ENCODE peak calls at places on chromosome 10, in four cellular contexts. One of them, this sample, is unnamed.

GRCh38 chr10:77532068-77532467 is 105.5 kb downstream of the KCNMA1 start:
- DNase-seq in lung: no peak
- DNase-seq in mucosa of descending colon: no peak
- DNase-seq in fibroblast of mammary gland: peak; percentile 79
- DNase-seq in this sample: no peak

GRCh38 chr10:7407368-7408002 is 3.3 kb downstream of the SFMBT2 start:
- DNase-seq in mucosa of descending colon: no peak
- DNase-seq in lung: no peak
- DNase-seq in fibroblast of mammary gland: peak; percentile 4
- DNase-seq in this sample: no peak

GRCh38 chr10:31515819-31516402 is 196.9 kb downstream of the ZEB1 start:
- DNase-seq in lung: no peak
- DNase-seq in fibroblast of mammary gland: no peak
- DNase-seq in mucosa of descending colon: no peak
- DNase-seq in this sample: no peak

GRCh38 chr10:120607016-120607709 is 150.1 kb downstream of the PLPP4 start:
- DNase-seq in lung: no peak
- DNase-seq in fibroblast of mammary gland: peak; percentile 76
- DNase-seq in mucosa of descending colon: no peak
- DNase-seq in this sample: peak; percentile 78

GRCh38 chr10:78937800-78938694 is 130.7 kb upstream of the ZMIZ1 start:
- DNase-seq in mucosa of descending colon: no peak
- DNase-seq in fibroblast of mammary gland: no peak
- DNase-seq in lung: no peak
- DNase-seq in this sample: no peak

GRCh38 chr10:70462349-70462984 is 16.1 kb upstream of the PALD1 start:
- DNase-seq in lung: peak; percentile 54
- DNase-seq in fibroblast of mammary gland: no peak
- DNase-seq in mucosa of descending colon: no peak
- DNase-seq in this sample: no peak

GRCh38 chr10:92124524-92125168 is 166.2 kb downstream of the CPEB3 start:
- DNase-seq in fibroblast of mammary gland: peak; percentile 95
- DNase-seq in mucosa of descending colon: peak; percentile 19
- DNase-seq in lung: peak; percentile 44
- DNase-seq in this sample: peak; percentile 65

GRCh38 chr10:124092270-124093075 is 925 bp downstream of the CHST15 start:
- DNase-seq in mucosa of descending colon: peak; percentile 46
- DNase-seq in fibroblast of mammary gland: no peak
- DNase-seq in lung: peak; percentile 69
- DNase-seq in this sample: no peak

GRCh38 chr10:78134919-78135318 is 101.3 kb downstream of the RPS24 start:
- DNase-seq in mucosa of descending colon: no peak
- DNase-seq in lung: no peak
- DNase-seq in fibroblast of mammary gland: no peak
- DNase-seq in this sample: no peak

GRCh38 chr10:58217612-58218011 is 50.1 kb downstream of the IPMK start:
- DNase-seq in lung: no peak
- DNase-seq in mucosa of descending colon: no peak
- DNase-seq in fibroblast of mammary gland: no peak
- DNase-seq in this sample: no peak

GRCh38 chr10:30591249-30591670 is 38.3 kb downstream of the LYZL2 start:
- DNase-seq in mucosa of descending colon: peak; percentile 34
- DNase-seq in lung: no peak
- DNase-seq in fibroblast of mammary gland: peak; percentile 55
- DNase-seq in this sample: no peak

GRCh38 chr10:127926455-127926854 is 19.6 kb downstream of the PTPRE start:
- DNase-seq in lung: no peak
- DNase-seq in mucosa of descending colon: no peak
- DNase-seq in fibroblast of mammary gland: no peak
- DNase-seq in this sample: no peak

GRCh38 chr10:132706701-132707100 is 79.2 kb downstream of the NKX6-2 start:
- DNase-seq in lung: no peak
- DNase-seq in mucosa of descending colon: no peak
- DNase-seq in fibroblast of mammary gland: no peak
- DNase-seq in this sample: no peak

GRCh38 chr10:122277737-122278136 is 6.6 kb downstream of the BTBD16 start:
- DNase-seq in mucosa of descending colon: no peak
- DNase-seq in lung: no peak
- DNase-seq in fibroblast of mammary gland: no peak
- DNase-seq in this sample: no peak

GRCh38 chr10:6297951-6298381 is 95.2 kb downstream of the PFKFB3 start:
- DNase-seq in mucosa of descending colon: peak; percentile 53
- DNase-seq in lung: no peak
- DNase-seq in fibroblast of mammary gland: peak; percentile 28
- DNase-seq in this sample: no peak

GRCh38 chr10:130127612-130128607 is 8.3 kb upstream of the GLRX3 start:
- DNase-seq in lung: peak; percentile 62
- DNase-seq in fibroblast of mammary gland: peak; percentile 64
- DNase-seq in mucosa of descending colon: peak; percentile 69
- DNase-seq in this sample: peak; percentile 50

GRCh38 chr10:101903827-101904520 is 60.4 kb upstream of the KCNIP2 start:
- DNase-seq in lung: no peak
- DNase-seq in mucosa of descending colon: peak; percentile 16
- DNase-seq in fibroblast of mammary gland: no peak
- DNase-seq in this sample: no peak

GRCh38 chr10:69641261-69641980 is 11.4 kb downstream of the FAM241B start:
- DNase-seq in fibroblast of mammary gland: no peak
- DNase-seq in mucosa of descending colon: no peak
- DNase-seq in lung: no peak
- DNase-seq in this sample: no peak

GRCh38 chr10:44809652-44810051 is 101.5 kb upstream of the TMEM72 start:
- DNase-seq in lung: no peak
- DNase-seq in fibroblast of mammary gland: peak; percentile 43
- DNase-seq in mucosa of descending colon: no peak
- DNase-seq in this sample: no peak

GRCh38 chr10:47053399-47053798 is 142.2 kb downstream of the PTPN20 start:
- DNase-seq in fibroblast of mammary gland: no peak
- DNase-seq in mucosa of descending colon: no peak
- DNase-seq in lung: no peak
- DNase-seq in this sample: no peak

GRCh38 chr10:12389154-12389734 is 39.9 kb downstream of the CAMK1D start:
- DNase-seq in lung: peak; percentile 58
- DNase-seq in fibroblast of mammary gland: no peak
- DNase-seq in mucosa of descending colon: peak; percentile 45
- DNase-seq in this sample: no peak

GRCh38 chr10:125153693-125154490 is 6.5 kb downstream of the CTBP2 start:
- DNase-seq in fibroblast of mammary gland: peak; percentile 54
- DNase-seq in mucosa of descending colon: no peak
- DNase-seq in lung: no peak
- DNase-seq in this sample: no peak

GRCh38 chr10:33675235-33675634 is 340.8 kb upstream of the NRP1 start:
- DNase-seq in mucosa of descending colon: no peak
- DNase-seq in fibroblast of mammary gland: no peak
- DNase-seq in lung: no peak
- DNase-seq in this sample: no peak

GRCh38 chr10:103895458-103896186 is 22.4 kb downstream of the STN1 start:
- DNase-seq in fibroblast of mammary gland: peak; percentile 95
- DNase-seq in mucosa of descending colon: no peak
- DNase-seq in lung: no peak
- DNase-seq in this sample: no peak

GRCh38 chr10:131843881-131844284 is 56.9 kb upstream of the PPP2R2D start:
- DNase-seq in mucosa of descending colon: no peak
- DNase-seq in fibroblast of mammary gland: no peak
- DNase-seq in lung: no peak
- DNase-seq in this sample: no peak

GRCh38 chr10:548212-548897 is 141.1 kb downstream of the DIP2C start:
- DNase-seq in fibroblast of mammary gland: no peak
- DNase-seq in lung: no peak
- DNase-seq in mucosa of descending colon: no peak
- DNase-seq in this sample: no peak

GRCh38 chr10:48493083-48493871 is 111.6 kb downstream of the ARHGAP22 start:
- DNase-seq in lung: no peak
- DNase-seq in fibroblast of mammary gland: no peak
- DNase-seq in mucosa of descending colon: no peak
- DNase-seq in this sample: no peak

GRCh38 chr10:71222541-71223364 is 10.4 kb downstream of the UNC5B start:
- DNase-seq in fibroblast of mammary gland: peak; percentile 44
- DNase-seq in lung: no peak
- DNase-seq in mucosa of descending colon: no peak
- DNase-seq in this sample: no peak

GRCh38 chr10:3852147-3852904 is 67.3 kb upstream of the KLF6 start:
- DNase-seq in lung: peak; percentile 90
- DNase-seq in fibroblast of mammary gland: peak; percentile 99
- DNase-seq in mucosa of descending colon: peak; percentile 91
- DNase-seq in this sample: peak; percentile 100

GRCh38 chr10:124152139-124152780 is 58.9 kb upstream of the CHST15 start:
- DNase-seq in mucosa of descending colon: peak; percentile 39
- DNase-seq in fibroblast of mammary gland: peak; percentile 65
- DNase-seq in lung: peak; percentile 55
- DNase-seq in this sample: peak; percentile 58

DNA sequence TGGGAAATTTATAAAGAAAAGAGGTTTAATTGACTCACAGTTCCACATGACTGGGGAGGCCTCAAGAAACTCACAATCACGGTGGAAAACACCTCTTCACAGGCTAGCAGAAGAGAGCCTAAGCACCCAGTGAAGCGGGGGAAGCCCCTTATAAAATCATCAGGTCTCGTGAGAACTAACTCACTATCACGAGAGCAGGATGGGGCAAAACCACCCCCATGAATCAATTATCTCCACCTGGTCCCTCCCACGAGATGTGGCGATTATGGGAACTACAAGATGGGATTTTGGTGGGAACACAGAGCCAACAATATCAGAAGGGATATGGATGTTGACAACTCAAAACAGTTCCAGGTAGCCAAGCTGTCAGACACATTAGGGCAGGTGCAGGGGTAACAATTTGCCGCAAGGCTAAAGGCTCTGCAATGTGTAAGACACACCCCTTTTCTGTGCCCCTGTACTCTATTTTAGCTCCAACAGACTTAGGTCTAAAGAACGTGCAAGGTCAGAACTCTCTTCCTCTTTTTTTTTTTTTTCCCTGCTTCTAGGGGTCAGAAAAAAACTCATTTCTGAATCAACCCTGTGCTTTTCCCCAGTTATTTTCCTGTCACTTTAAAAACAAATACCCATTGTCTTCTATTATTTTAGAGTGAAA is 30.7 kb upstream of the RBM20 start:
- DNase-seq in fibroblast of mammary gland: no peak
- DNase-seq in mucosa of descending colon: no peak
- DNase-seq in lung: no peak
- DNase-seq in this sample: no peak
- TF ChIP-seq CTCF in fibroblast of mammary gland: no peak
- TF ChIP-seq CTCF in mucosa of descending colon: no peak
- TF ChIP-seq CTCF in lung: no peak
- TF ChIP-seq CTCF in this sample: no peak

DNA sequence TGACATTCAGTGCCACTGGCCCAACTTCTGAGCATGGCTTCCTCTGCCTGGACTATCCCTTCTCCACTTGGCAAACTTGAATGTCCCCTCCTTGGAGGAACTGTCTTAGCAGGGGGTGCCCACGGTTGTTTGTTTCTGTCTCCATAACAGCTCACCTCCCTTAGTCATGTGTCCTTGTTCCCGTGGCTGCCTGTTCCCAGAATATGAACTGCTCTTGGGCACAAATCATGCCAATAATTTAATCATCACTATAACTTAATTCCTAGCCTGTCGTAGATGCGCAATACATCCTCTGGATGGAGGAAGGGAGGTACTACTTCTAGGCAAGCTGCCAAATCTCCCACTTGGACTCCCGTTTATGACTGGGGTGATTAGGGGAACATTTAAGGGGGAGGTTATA is 173.1 kb downstream of the MYOF start:
- DNase-seq in fibroblast of mammary gland: peak; percentile 70
- DNase-seq in mucosa of descending colon: no peak
- DNase-seq in lung: no peak
- DNase-seq in this sample: no peak
- H3K4me3 ChIP-seq in fibroblast of mammary gland: no peak overlapping the region
- H3K4me3 ChIP-seq in mucosa of descending colon: no peak overlapping the region
- H3K4me3 ChIP-seq in lung: no peak overlapping the region
- H3K4me3 ChIP-seq in this sample: no peak overlapping the region

DNA sequence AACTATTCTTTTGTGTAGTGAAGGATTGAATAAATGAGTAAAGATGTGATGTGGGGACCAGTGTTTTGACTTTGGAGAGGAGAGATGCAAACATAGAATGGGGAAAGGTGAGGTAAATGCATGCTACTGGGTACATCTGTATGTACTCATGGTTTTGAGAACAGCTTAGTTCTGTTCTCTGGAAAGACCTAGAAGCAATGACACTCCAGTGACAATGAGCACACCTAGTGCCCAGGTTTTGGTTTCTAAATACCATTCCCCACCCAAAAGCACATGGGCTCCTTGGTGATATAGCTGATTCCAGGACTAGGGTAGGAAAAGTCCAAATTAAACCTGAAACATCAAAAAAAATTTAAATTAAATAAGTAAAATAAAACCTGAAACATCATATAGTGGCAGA is 22.6 kb upstream of the HSPA12A start:
- DNase-seq in lung: no peak
- DNase-seq in fibroblast of mammary gland: no peak
- DNase-seq in mucosa of descending colon: no peak
- DNase-seq in this sample: no peak
- TF ChIP-seq CTCF in lung: no peak
- TF ChIP-seq CTCF in fibroblast of mammary gland: no peak
- TF ChIP-seq CTCF in mucosa of descending colon: no peak
- TF ChIP-seq CTCF in this sample: no peak

GRCh38 chr10:95304463-95304862 is 13.7 kb upstream of the PDLIM1 start:
- DNase-seq in mucosa of descending colon: no peak
- DNase-seq in lung: no peak
- DNase-seq in fibroblast of mammary gland: no peak
- DNase-seq in this sample: no peak
- H3K4me3 ChIP-seq in mucosa of descending colon: no peak overlapping the region
- H3K4me3 ChIP-seq in lung: no peak overlapping the region
- H3K4me3 ChIP-seq in fibroblast of mammary gland: no peak overlapping the region
- H3K4me3 ChIP-seq in this sample: no peak overlapping the region

GRCh38 chr10:27241640-27242472 is 1.3 kb upstream of the ACBD5 start:
- DNase-seq in lung: peak; percentile 91
- DNase-seq in mucosa of descending colon: peak; percentile 94
- DNase-seq in fibroblast of mammary gland: peak; percentile 90
- DNase-seq in this sample: peak; percentile 67
- TF ChIP-seq CTCF in lung: no peak
- TF ChIP-seq CTCF in mucosa of descending colon: no peak
- TF ChIP-seq CTCF in fibroblast of mammary gland: no peak
- TF ChIP-seq CTCF in this sample: peak; percentile 41

GRCh38 chr10:22475527-22475856 is 130.2 kb downstream of the SPAG6 start:
- DNase-seq in lung: no peak
- DNase-seq in mucosa of descending colon: no peak
- DNase-seq in fibroblast of mammary gland: no peak
- DNase-seq in this sample: no peak
- H3K4me3 ChIP-seq in lung: no peak overlapping the region
- H3K4me3 ChIP-seq in mucosa of descending colon: no peak overlapping the region
- H3K4me3 ChIP-seq in fibroblast of mammary gland: peak overlapping the region; percentile 27
- H3K4me3 ChIP-seq in this sample: peak overlapping the region; percentile 35

DNA sequence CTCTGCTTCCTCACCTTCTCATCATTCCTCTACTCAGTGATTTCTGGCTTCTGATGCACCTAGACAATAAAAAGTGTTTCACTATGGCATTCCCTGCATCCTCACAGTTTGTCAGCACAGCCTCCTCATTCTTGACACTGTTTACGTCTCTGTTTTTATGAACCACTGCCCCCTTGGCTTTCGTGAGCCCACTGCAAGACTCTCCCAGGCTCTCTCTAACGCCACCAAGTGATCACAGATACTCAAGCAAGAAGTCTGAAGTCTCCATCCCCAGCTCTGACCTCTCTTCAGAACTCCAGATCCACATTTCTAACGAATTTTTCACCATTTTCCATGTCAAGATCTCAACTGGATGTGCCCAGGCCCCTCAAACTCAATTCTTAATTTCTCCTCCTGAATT is 8.9 kb downstream of the SLC16A9 start:
- DNase-seq in mucosa of descending colon: no peak
- DNase-seq in fibroblast of mammary gland: no peak
- DNase-seq in lung: no peak
- DNase-seq in this sample: no peak
- TF ChIP-seq CTCF in mucosa of descending colon: no peak
- TF ChIP-seq CTCF in fibroblast of mammary gland: no peak
- TF ChIP-seq CTCF in lung: no peak
- TF ChIP-seq CTCF in this sample: no peak

GRCh38 chr10:96311180-96311697 is 7.0 kb downstream of the DNTT start:
- DNase-seq in fibroblast of mammary gland: no peak
- DNase-seq in mucosa of descending colon: no peak
- DNase-seq in lung: no peak
- DNase-seq in this sample: no peak
- H3K4me3 ChIP-seq in fibroblast of mammary gland: no peak overlapping the region
- H3K4me3 ChIP-seq in mucosa of descending colon: no peak overlapping the region
- H3K4me3 ChIP-seq in lung: no peak overlapping the region
- H3K4me3 ChIP-seq in this sample: no peak overlapping the region